ENCODE peak calls at places on chromosomes 3 and 15, in eight cellular contexts. W, Q, X, Z, V, P, Y and U are unnamed samples.

GRCh38 chr15:42137461-42138261 is 18.8 kb downstream of the PLA2G4F start:
- DNase-seq in X (peak; percentile 35), V (no peak), Q (peak; percentile 67), Z (peak; percentile 50), W (peak; percentile 50), P (no peak), Y (peak; percentile 66), U (no peak)

GRCh38 chr3:127425505-127426443 is 137.9 kb upstream of the PRR20G start:
- DNase-seq in Z (peak; percentile 22), Y (no peak), V (no peak), X (peak; percentile 18), Q (no peak), W (no peak), P (peak; percentile 13), U (peak; percentile 56)

GRCh38 chr3:79767194-79767952 is 425 bp downstream of the ROBO1 start:
- DNase-seq in Z (peak; percentile 42), Q (peak; percentile 1), V (no peak), W (no peak), X (no peak), P (no peak), Y (no peak), U (no peak)

GRCh38 chr3:168250415-168250861 is 154.7 kb upstream of the GOLIM4 start:
- DNase-seq in Y (no peak), V (no peak), Z (no peak), W (peak; percentile 6), P (no peak), Q (peak; percentile 3), X (no peak), U (no peak)

GRCh38 chr3:53616330-53616729 is 121.9 kb downstream of the CACNA1D start:
- DNase-seq in W (no peak), Q (no peak), Y (no peak), V (no peak), Z (no peak), P (no peak), X (no peak), U (no peak)

GRCh38 chr3:187403768-187404270 is 35.6 kb downstream of the RTP4 start:
- DNase-seq in Y (no peak), W (peak; percentile 97), P (no peak), Q (peak; percentile 90), Z (no peak), V (no peak), X (no peak), U (no peak)

GRCh38 chr15:100783760-100784492 is 95.7 kb upstream of the ALDH1A3 start:
- DNase-seq in W (no peak), Y (no peak), Q (no peak), P (peak; percentile 7), X (peak; percentile 33), Z (no peak), V (no peak), U (no peak)

GRCh38 chr3:138259126-138259525 is 70.5 kb downstream of the NME9 start:
- DNase-seq in W (no peak), V (no peak), Q (no peak), Z (no peak), P (no peak), X (no peak), Y (no peak), U (no peak)

GRCh38 chr3:195467641-195468390 is 25.0 kb upstream of the ACAP2 start:
- DNase-seq in V (no peak), Z (no peak), X (no peak), P (no peak), W (peak; percentile 59), Y (no peak), Q (peak; percentile 44), U (no peak)

GRCh38 chr3:42117175-42118008 is 26.2 kb downstream of the TRAK1 start:
- DNase-seq in W (peak; percentile 75), Z (peak; percentile 77), Q (peak; percentile 80), X (peak; percentile 62), V (peak; percentile 14), Y (peak; percentile 35), P (peak; percentile 55), U (peak; percentile 71)

GRCh38 chr3:135197246-135197645 is 402.2 kb downstream of the EPHB1 start:
- DNase-seq in W (no peak), Q (no peak), V (no peak), Y (no peak), Z (no peak), P (no peak), X (no peak), U (no peak)

GRCh38 chr15:64502537-64502936 is 42.2 kb downstream of the ZNF609 start:
- DNase-seq in P (no peak), W (peak; percentile 28), V (no peak), X (no peak), Z (no peak), Q (no peak), Y (no peak), U (no peak)

GRCh38 chr3:119599558-119600174 is 2.0 kb downstream of the PLA1A start:
- DNase-seq in X (no peak), Z (no peak), P (no peak), Q (no peak), V (no peak), Y (no peak), W (no peak), U (no peak)

GRCh38 chr15:48602358-48603122 is 43.0 kb downstream of the FBN1 start:
- DNase-seq in W (peak; percentile 81), Q (peak; percentile 90), X (no peak), Y (no peak), Z (no peak), V (no peak), P (no peak), U (no peak)

GRCh38 chr3:17154941-17155340 is 270.2 kb downstream of the PLCL2 start:
- DNase-seq in W (no peak), Z (no peak), P (no peak), Q (no peak), V (no peak), Y (no peak), X (no peak), U (no peak)

GRCh38 chr3:176663376-176663775 is 533.9 kb downstream of the TBL1XR1 start:
- DNase-seq in Z (no peak), P (no peak), V (no peak), Q (peak; percentile 41), Y (no peak), W (peak; percentile 27), X (no peak), U (no peak)

GRCh38 chr3:38609386-38610111 is 39.9 kb downstream of the SCN5A start:
- DNase-seq in Q (no peak), X (no peak), P (no peak), Z (no peak), Y (no peak), V (no peak), W (no peak), U (no peak)

GRCh38 chr15:70271422-70272088 is 173.8 kb upstream of the TLE3 start:
- DNase-seq in X (no peak), P (no peak), Y (no peak), W (peak; percentile 95), Q (peak; percentile 96), V (no peak), Z (no peak), U (peak; percentile 33)

GRCh38 chr3:163785693-163786092 is 1292.6 kb downstream of the SI start:
- DNase-seq in Y (no peak), W (no peak), Q (no peak), V (no peak), Z (peak; percentile 67), X (no peak), P (no peak), U (no peak)
- TF ChIP-seq CTCF in Y (peak; percentile 48), W (no peak), Q (no peak), V (no peak), Z (peak; percentile 76), X (no peak), P (no peak), U (no peak)

GRCh38 chr3:68055238-68055637 is 400.8 kb upstream of the SUCLG2 start:
- DNase-seq in Q (no peak), X (no peak), P (no peak), W (no peak), Y (no peak), Z (no peak), V (no peak), U (no peak)
- H3K27ac ChIP-seq in Q (no peak overlapping the region), X (no peak overlapping the region), P (no peak overlapping the region), W (no peak overlapping the region), Y (no peak overlapping the region), Z (no peak overlapping the region), V (no peak overlapping the region), U (no peak overlapping the region)

DNA sequence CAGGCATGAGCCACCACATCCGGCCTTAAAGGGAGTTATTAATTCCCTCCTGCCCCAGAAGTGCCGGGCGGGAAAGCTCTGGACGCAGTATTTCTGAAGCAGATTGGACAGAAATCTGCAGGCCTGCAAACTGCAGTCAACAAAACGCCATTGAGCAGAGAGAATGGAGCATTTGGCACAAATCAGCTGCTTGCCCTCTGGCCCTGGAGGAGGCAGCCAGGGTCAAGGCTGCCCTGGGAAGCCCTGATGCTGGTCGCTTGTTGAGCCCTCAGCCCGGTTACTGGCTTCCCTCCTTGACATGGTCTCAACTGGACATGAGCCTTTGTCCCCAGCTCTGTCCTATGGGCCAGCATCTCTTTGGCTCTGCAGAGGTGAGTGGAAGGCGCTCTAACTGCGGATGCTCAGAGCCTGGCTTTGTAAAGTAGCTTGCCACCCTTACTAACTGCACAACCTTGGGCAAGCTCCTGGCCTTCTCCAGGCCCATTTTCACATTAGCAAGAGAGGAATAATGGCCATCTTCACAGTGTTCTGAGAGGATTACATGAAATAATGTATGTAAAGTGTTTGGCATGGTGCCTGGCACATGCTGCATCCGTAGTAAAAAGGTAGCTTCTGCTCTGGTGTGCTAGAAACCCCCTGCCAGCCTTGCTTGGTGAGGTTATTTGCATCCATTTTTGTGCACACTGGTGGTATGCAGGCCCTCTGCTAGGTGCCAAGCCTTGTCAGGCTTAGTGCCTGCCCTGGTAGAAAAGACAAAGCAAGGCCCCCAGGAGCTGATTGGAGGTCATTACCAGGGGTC is 4.1 kb downstream of the SEMA4B start:
- DNase-seq in P (no peak), W (no peak), Y (no peak), Z (no peak), V (no peak), Q (no peak), X (no peak), U (no peak)
- H3K4me1 ChIP-seq in P (peaks cover 7% of the 10 kb centered on the region), W (peaks cover 7% of the 10 kb centered on the region), Y (peaks cover 15% of the 10 kb centered on the region), Z (peaks cover 6% of the 10 kb centered on the region), V (peaks cover 20% of the 10 kb centered on the region), Q (peaks cover 20% of the 10 kb centered on the region), X (peaks cover 18% of the 10 kb centered on the region), U (peaks cover 8% of the 10 kb centered on the region)

GRCh38 chr15:54841906-54842305 is 354.8 kb downstream of the RSL24D1 start:
- DNase-seq in Q (no peak), Z (no peak), W (no peak), P (no peak), X (no peak), Y (no peak), V (no peak), U (no peak)

GRCh38 chr15:54839379-54839778 is 357.4 kb downstream of the RSL24D1 start:
- DNase-seq in Y (no peak), X (no peak), Z (no peak), P (no peak), V (no peak), Q (no peak), W (no peak), U (no peak)

GRCh38 chr15:54836052-54836795 is 360.5 kb downstream of the RSL24D1 start:
- DNase-seq in W (no peak), P (no peak), V (no peak), Q (no peak), X (no peak), Z (no peak), Y (no peak), U (no peak)

DNA sequence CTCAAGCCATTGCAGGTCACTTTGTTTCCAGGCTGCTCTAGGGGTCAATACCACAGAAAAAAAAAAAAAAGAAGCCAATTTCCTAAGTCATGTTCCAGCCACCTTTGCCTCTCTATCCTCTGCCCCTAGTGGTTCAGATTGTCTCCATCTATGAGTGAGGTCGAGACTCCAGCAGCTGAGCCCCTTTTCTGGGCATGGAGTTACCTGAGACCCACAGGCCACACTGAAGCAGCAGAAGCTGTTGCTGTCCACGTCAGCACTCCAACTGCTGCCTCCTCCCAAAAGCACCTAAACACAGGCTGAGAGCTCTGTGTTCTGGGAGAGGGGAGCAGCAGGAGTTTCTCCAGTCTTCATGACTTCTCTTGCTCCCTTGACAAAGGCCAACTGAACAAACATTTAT is 355.7 kb downstream of the RSL24D1 start:
- DNase-seq in Q (no peak), W (no peak), V (no peak), P (no peak), X (no peak), Z (peak; percentile 64), Y (no peak), U (no peak)
- TF ChIP-seq CTCF in Q (no peak), W (no peak), V (no peak), P (no peak), X (no peak), Z (peak; percentile 58), Y (no peak), U (no peak)